ENCODE peak calls at places on chromosomes 13 and 19, in six cellular contexts. One of them, this sample, is unnamed.

GRCh38 chr13:29438772-29439171 is 156.7 kb downstream of the SLC7A1 start:
- DNase-seq in left lung: no peak
- DNase-seq in tibial artery: no peak
- DNase-seq in fibroblast of lung: no peak
- DNase-seq in H9: no peak
- DNase-seq in CD4-positive, alpha-beta T cell: no peak
- DNase-seq in this sample: no peak

GRCh38 chr13:83121904-83122303 is 760.4 kb downstream of the SLITRK1 start:
- DNase-seq in left lung: no peak
- DNase-seq in fibroblast of lung: no peak
- DNase-seq in H9: no peak
- DNase-seq in tibial artery: no peak
- DNase-seq in CD4-positive, alpha-beta T cell: no peak
- DNase-seq in this sample: no peak

GRCh38 chr13:98372886-98373285 is 195.8 kb upstream of the RNF113B start:
- DNase-seq in fibroblast of lung: peak
- DNase-seq in tibial artery: no peak
- DNase-seq in CD4-positive, alpha-beta T cell: no peak
- DNase-seq in left lung: no peak
- DNase-seq in H9: no peak
- DNase-seq in this sample: no peak

GRCh38 chr13:114143806-114144605 is 11.6 kb upstream of the RASA3 start:
- DNase-seq in H9: peak
- DNase-seq in tibial artery: peak
- DNase-seq in fibroblast of lung: no peak
- DNase-seq in left lung: no peak
- DNase-seq in CD4-positive, alpha-beta T cell: no peak
- DNase-seq in this sample: no peak

GRCh38 chr19:21233691-21234090 is 91.9 kb downstream of the ZNF431 start:
- DNase-seq in H9: no peak
- DNase-seq in CD4-positive, alpha-beta T cell: no peak
- DNase-seq in tibial artery: no peak
- DNase-seq in left lung: no peak
- DNase-seq in fibroblast of lung: no peak
- DNase-seq in this sample: no peak

GRCh38 chr13:37910790-37911189 is 41.2 kb upstream of the TRPC4 start:
- DNase-seq in fibroblast of lung: no peak
- DNase-seq in H9: no peak
- DNase-seq in CD4-positive, alpha-beta T cell: no peak
- DNase-seq in tibial artery: no peak
- DNase-seq in left lung: no peak
- DNase-seq in this sample: no peak

GRCh38 chr13:91576590-91576989 is 178.2 kb downstream of the GPC5 start:
- DNase-seq in CD4-positive, alpha-beta T cell: no peak
- DNase-seq in tibial artery: no peak
- DNase-seq in left lung: no peak
- DNase-seq in fibroblast of lung: no peak
- DNase-seq in H9: peak
- DNase-seq in this sample: no peak

GRCh38 chr19:53664760-53665159 is 33.0 kb downstream of the DPRX start:
- DNase-seq in CD4-positive, alpha-beta T cell: no peak
- DNase-seq in fibroblast of lung: no peak
- DNase-seq in left lung: no peak
- DNase-seq in tibial artery: no peak
- DNase-seq in H9: peak
- DNase-seq in this sample: no peak

GRCh38 chr13:23934481-23934880 is 37.2 kb upstream of the C1QTNF9B start:
- DNase-seq in fibroblast of lung: peak
- DNase-seq in tibial artery: no peak
- DNase-seq in left lung: no peak
- DNase-seq in H9: no peak
- DNase-seq in CD4-positive, alpha-beta T cell: no peak
- DNase-seq in this sample: no peak

GRCh38 chr13:24727731-24728601 is 36.0 kb upstream of the RNF17 start:
- DNase-seq in tibial artery: peak
- DNase-seq in fibroblast of lung: peak
- DNase-seq in H9: peak
- DNase-seq in left lung: peak
- DNase-seq in CD4-positive, alpha-beta T cell: peak
- DNase-seq in this sample: peak

GRCh38 chr13:74825170-74825948 is 656.6 kb downstream of the TBC1D4 start:
- DNase-seq in H9: no peak
- DNase-seq in fibroblast of lung: peak
- DNase-seq in left lung: no peak
- DNase-seq in CD4-positive, alpha-beta T cell: no peak
- DNase-seq in tibial artery: no peak
- DNase-seq in this sample: no peak

GRCh38 chr19:11480927-11481776 is at the start of gene ELAVL3:
- DNase-seq in tibial artery: no peak
- DNase-seq in CD4-positive, alpha-beta T cell: no peak
- DNase-seq in left lung: no peak
- DNase-seq in H9: peak
- DNase-seq in fibroblast of lung: no peak
- DNase-seq in this sample: peak

GRCh38 chr19:21023901-21024300 is 3.4 kb downstream of the ZNF430 start:
- DNase-seq in H9: no peak
- DNase-seq in tibial artery: no peak
- DNase-seq in CD4-positive, alpha-beta T cell: no peak
- DNase-seq in fibroblast of lung: peak
- DNase-seq in left lung: no peak
- DNase-seq in this sample: no peak

GRCh38 chr13:101556676-101557121 is 104.2 kb downstream of the ITGBL1 start:
- DNase-seq in CD4-positive, alpha-beta T cell: no peak
- DNase-seq in tibial artery: no peak
- DNase-seq in left lung: no peak
- DNase-seq in fibroblast of lung: peak
- DNase-seq in H9: no peak
- DNase-seq in this sample: no peak

GRCh38 chr19:50981587-50982146 is 2.0 kb downstream of the KLK7 start:
- DNase-seq in tibial artery: no peak
- DNase-seq in fibroblast of lung: no peak
- DNase-seq in left lung: no peak
- DNase-seq in CD4-positive, alpha-beta T cell: no peak
- DNase-seq in H9: no peak
- DNase-seq in this sample: no peak
- H3K27ac ChIP-seq in tibial artery: no peak
- H3K27ac ChIP-seq in fibroblast of lung: no peak
- H3K27ac ChIP-seq in left lung: no peak
- H3K27ac ChIP-seq in CD4-positive, alpha-beta T cell: no peak
- H3K27ac ChIP-seq in H9: no peak
- H3K27ac ChIP-seq in this sample: no peak

GRCh38 chr19:6529937-6530384 is 865 bp upstream of the TNFSF9 start:
- DNase-seq in left lung: no peak
- DNase-seq in fibroblast of lung: no peak
- DNase-seq in CD4-positive, alpha-beta T cell: no peak
- DNase-seq in tibial artery: no peak
- DNase-seq in H9: no peak
- DNase-seq in this sample: no peak

GRCh38 chr19:6530385-6531162 is at the start of gene TNFSF9:
- DNase-seq in fibroblast of lung: peak
- DNase-seq in H9: peak
- DNase-seq in left lung: peak
- DNase-seq in CD4-positive, alpha-beta T cell: peak
- DNase-seq in tibial artery: peak
- DNase-seq in this sample: peak

GRCh38 chr19:6531956-6532243 is 1.1 kb downstream of the TNFSF9 start:
- DNase-seq in left lung: no peak
- DNase-seq in H9: no peak
- DNase-seq in CD4-positive, alpha-beta T cell: no peak
- DNase-seq in fibroblast of lung: no peak
- DNase-seq in tibial artery: no peak
- DNase-seq in this sample: no peak

GRCh38 chr19:6532244-6532999 is 1.6 kb downstream of the TNFSF9 start:
- DNase-seq in left lung: no peak
- DNase-seq in tibial artery: no peak
- DNase-seq in CD4-positive, alpha-beta T cell: no peak
- DNase-seq in fibroblast of lung: no peak
- DNase-seq in H9: no peak
- DNase-seq in this sample: no peak

GRCh38 chr19:6531163-6531955 is 533 bp downstream of the TNFSF9 start:
- DNase-seq in tibial artery: no peak
- DNase-seq in fibroblast of lung: no peak
- DNase-seq in CD4-positive, alpha-beta T cell: no peak
- DNase-seq in left lung: no peak
- DNase-seq in H9: no peak
- DNase-seq in this sample: no peak
- H3K27ac ChIP-seq in tibial artery: peak
- H3K27ac ChIP-seq in fibroblast of lung: no peak
- H3K27ac ChIP-seq in CD4-positive, alpha-beta T cell: no peak
- H3K27ac ChIP-seq in left lung: peak
- H3K27ac ChIP-seq in H9: no peak
- H3K27ac ChIP-seq in this sample: peak

DNA sequence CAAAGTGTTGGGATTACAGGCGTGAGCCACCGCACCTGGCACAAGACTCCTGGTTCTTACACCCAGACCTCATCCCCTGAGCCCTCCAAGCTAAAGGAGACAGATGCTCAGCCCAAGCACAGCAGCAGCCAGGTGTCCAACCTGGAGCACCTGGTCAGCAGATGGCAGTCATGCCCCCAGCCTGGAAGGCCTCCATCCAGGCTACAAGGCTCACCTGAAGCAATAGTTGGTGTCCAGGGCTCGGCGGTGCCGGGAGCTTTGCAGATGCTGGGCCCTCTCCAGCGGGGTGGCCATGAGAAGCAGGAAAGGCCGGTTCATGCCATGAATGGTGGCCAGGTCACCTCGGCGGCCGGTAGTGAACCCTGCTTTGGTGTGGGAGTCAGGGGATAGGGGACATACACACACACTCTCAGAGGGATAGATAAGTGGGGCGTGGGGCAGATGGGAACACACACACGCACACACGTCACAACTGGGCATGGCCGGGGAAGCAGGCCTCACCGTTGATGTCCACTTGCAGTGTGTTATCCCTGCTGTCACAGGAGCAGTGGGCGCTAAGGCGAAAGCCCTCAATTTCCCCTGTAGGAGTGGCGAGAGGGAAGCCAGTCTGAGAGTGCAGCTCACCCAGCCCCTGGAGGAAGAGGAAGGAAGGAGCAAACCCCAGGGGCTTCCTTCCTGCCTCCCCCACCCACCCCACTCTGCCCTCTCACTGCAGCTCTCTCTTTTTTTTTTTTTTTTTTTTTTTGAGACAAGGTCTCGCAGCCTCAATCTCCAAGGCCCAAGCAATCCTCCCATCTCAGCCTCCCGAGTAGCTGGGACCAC is 11.8 kb downstream of the TGFB1 start:
- DNase-seq in left lung: no peak
- DNase-seq in CD4-positive, alpha-beta T cell: no peak
- DNase-seq in fibroblast of lung: no peak
- DNase-seq in tibial artery: no peak
- DNase-seq in H9: peak
- DNase-seq in this sample: no peak
- H3K27ac ChIP-seq in left lung: peak
- H3K27ac ChIP-seq in CD4-positive, alpha-beta T cell: no peak
- H3K27ac ChIP-seq in fibroblast of lung: no peak
- H3K27ac ChIP-seq in tibial artery: no peak
- H3K27ac ChIP-seq in H9: no peak
- H3K27ac ChIP-seq in this sample: no peak

DNA sequence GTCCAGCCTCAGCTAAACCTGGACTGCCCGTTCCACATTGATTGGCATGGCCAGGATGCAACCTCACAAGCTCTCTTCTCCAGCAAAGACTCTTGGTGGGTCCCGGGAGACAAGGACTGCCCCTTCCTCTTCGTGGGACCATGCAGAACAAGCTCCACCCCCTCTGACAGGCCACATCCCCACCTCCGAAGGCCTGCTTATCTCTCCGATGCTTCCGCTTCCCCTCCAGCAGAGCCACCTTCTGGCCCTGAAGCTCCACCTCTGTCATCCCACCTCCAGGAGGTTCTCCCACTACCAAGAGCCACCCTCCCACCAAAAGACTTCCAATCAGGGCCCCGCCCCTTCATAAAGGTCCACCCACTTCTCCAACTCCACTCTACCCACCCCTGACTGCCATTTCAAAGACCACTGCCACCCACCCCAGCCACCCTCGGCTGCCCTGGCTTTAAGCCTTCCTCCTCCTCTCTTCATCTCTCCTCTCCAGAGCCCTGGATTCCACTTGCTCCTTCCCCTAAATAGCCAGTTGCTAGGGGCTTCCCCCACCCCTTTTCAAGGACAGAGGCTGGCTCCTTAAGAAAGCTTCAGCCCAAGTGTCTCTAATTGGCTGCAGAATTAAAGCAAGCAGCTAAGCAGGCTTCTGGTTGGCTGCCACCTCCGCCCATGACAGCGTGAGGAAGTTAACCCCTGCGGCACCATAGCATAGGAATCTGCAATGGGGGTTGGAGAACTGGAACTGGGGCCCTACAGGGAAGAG is 9.9 kb downstream of the LRFN1 start:
- DNase-seq in left lung: no peak
- DNase-seq in fibroblast of lung: no peak
- DNase-seq in H9: peak
- DNase-seq in CD4-positive, alpha-beta T cell: no peak
- DNase-seq in tibial artery: no peak
- DNase-seq in this sample: peak
- H3K27ac ChIP-seq in left lung: no peak
- H3K27ac ChIP-seq in fibroblast of lung: no peak
- H3K27ac ChIP-seq in H9: no peak
- H3K27ac ChIP-seq in CD4-positive, alpha-beta T cell: no peak
- H3K27ac ChIP-seq in tibial artery: no peak
- H3K27ac ChIP-seq in this sample: no peak

GRCh38 chr19:51096473-51097165 is 11.6 kb downstream of the CTU1 start:
- DNase-seq in left lung: no peak
- DNase-seq in CD4-positive, alpha-beta T cell: no peak
- DNase-seq in H9: no peak
- DNase-seq in tibial artery: no peak
- DNase-seq in fibroblast of lung: no peak
- DNase-seq in this sample: no peak
- H3K27ac ChIP-seq in left lung: no peak
- H3K27ac ChIP-seq in CD4-positive, alpha-beta T cell: no peak
- H3K27ac ChIP-seq in H9: no peak
- H3K27ac ChIP-seq in tibial artery: no peak
- H3K27ac ChIP-seq in fibroblast of lung: no peak
- H3K27ac ChIP-seq in this sample: no peak